ENCODE peak calls at places on chromosomes 3 and 15, in ten cellular contexts. M is transverse colon, E is thyroid gland, I is body of pancreas, Z is neural progenitor cell, C is colonic mucosa, R is esophagus squamous epithelium, X is Panc1, D is PC-3, L is psoas muscle. F is an unnamed sample. For H3K4me1, the result is how much of the 10 kb centered on the place peaks cover.

GRCh38 chr3:65995030-65995429 is 43.7 kb downstream of the MAGI1 start:
- DNase-seq in M (no peak), E (no peak), I (no peak), Z (no peak), C (no peak), R (no peak), X (no peak), D (peak), L (no peak), F (no peak)

GRCh38 chr15:42100021-42100800 is 5.8 kb upstream of the PLA2G4D start:
- DNase-seq in M (no peak), E (no peak), I (no peak), Z (no peak), C (peak), R (no peak), X (no peak), D (peak), L (no peak), F (no peak)

GRCh38 chr15:72852268-72852667 is 68.7 kb upstream of the ADPGK start:
- DNase-seq in M (no peak), E (no peak), I (no peak), Z (no peak), C (no peak), R (no peak), X (no peak), D (no peak), L (no peak), F (peak)

GRCh38 chr3:159992601-159993000 is 4.0 kb downstream of the IL12A start:
- DNase-seq in M (no peak), E (peak), I (no peak), Z (no peak), C (no peak), R (no peak), X (no peak), D (no peak), L (no peak), F (no peak)

GRCh38 chr15:34944946-34945345 is 24.6 kb downstream of the AQR start:
- DNase-seq in M (no peak), E (no peak), I (no peak), Z (no peak), C (no peak), R (no peak), X (no peak), D (no peak), L (no peak), F (no peak)

GRCh38 chr3:35709691-35710090 is 70.4 kb downstream of the ARPP21 start:
- DNase-seq in M (no peak), E (no peak), I (no peak), Z (peak), C (no peak), R (no peak), X (no peak), D (no peak), L (no peak), F (no peak)

GRCh38 chr3:38475716-38476115 is 20.4 kb upstream of the EXOG start:
- DNase-seq in M (no peak), E (no peak), I (no peak), Z (no peak), C (no peak), R (no peak), X (no peak), D (no peak), L (no peak), F (no peak)

GRCh38 chr3:159881828-159882309 is 106.8 kb upstream of the IL12A start:
- DNase-seq in M (no peak), E (peak), I (no peak), Z (no peak), C (no peak), R (no peak), X (no peak), D (no peak), L (peak), F (no peak)

DNA sequence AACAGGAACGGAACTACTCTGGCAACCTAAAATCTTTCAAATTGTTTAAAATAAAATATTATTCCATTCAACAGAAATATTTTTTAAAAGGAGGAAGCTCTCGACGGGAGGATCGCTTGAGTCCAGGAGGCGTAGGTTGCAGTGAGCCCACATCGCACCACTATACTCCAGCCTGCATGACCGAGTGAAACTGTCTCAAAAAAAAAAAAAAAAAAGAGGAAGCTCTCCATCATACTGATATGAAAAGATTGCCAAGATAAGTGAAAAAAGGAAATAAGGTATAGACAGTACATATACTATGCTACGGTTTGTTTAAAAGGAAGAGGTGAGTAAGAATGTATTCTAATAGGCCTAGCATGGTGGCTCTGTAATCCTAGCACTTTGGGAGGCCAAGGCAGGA is 3.6 kb downstream of the RAD18 start:
- DNase-seq in M (no peak), E (no peak), I (no peak), Z (no peak), C (no peak), R (no peak), X (no peak), D (no peak), L (no peak), F (no peak)
- H3K4me1 ChIP-seq in M (under half), E (under half), I (under half), Z (under half), C (under half), R (under half), X (under half), D (under half), L (under half), F (under half)

DNA sequence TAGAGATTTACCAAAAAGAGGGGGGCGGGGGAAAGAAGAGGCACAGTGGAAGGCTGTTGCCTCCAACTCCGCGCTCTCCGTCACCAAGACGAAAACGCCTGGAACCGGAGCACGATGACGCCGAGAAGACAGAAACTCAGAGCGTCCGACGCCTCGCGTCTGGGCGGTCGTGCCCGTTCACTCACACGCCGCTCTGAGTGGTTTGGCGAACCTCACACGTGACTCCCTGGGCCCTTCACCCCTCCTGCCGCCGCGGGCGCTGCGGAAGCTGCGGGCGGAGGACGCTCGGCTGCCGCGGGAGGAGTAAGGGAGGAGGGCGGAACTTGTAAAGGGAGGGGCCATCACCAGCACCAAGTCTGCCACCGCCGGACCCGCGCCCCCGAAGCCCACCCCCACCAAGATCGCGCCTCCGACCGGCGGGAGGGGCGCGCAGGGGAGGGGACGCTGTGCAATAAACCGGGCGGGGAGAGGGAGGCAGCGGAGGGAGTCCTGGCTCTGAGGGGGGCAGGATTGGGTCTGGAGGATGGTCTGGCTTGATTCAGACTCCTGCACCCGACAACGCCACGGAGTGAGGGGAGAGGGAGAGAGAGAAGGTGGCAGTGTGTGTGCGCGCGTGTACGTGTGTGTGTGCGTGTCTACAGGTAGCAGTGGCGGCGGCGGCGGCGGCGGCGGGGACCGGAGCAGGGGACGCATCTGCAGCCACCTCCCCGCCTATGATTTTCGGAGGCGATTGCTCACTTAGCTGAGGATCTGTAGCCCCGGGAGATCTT is 1.9 kb upstream of the NLGN1 start:
- DNase-seq in M (peak), E (peak), I (peak), Z (peak), C (peak), R (no peak), X (no peak), D (peak), L (peak), F (peak)
- TF ChIP-seq CTCF in M (no peak), E (no peak), I (no peak), Z (peak), C (no peak), R (no peak), X (no peak), D (no peak), L (no peak), F (no peak)

GRCh38 chr15:57122080-57122845 is 203.8 kb downstream of the TCF12 start:
- DNase-seq in M (no peak), E (no peak), I (no peak), Z (no peak), C (no peak), R (no peak), X (no peak), D (no peak), L (no peak), F (no peak)
- H3K27ac ChIP-seq in M (peak), E (no peak), I (no peak), Z (peak), C (peak), R (no peak), X (no peak), D (no peak), L (no peak), F (no peak)

GRCh38 chr15:70196314-70197291 is 98.9 kb upstream of the TLE3 start:
- DNase-seq in M (peak), E (peak), I (peak), Z (peak), C (no peak), R (peak), X (no peak), D (peak), L (peak), F (no peak)
- H3K4me1 ChIP-seq in M (under half), E (half or more), I (under half), Z (under half), C (under half), R (half or more), X (under half), D (under half), L (under half), F (under half)

GRCh38 chr15:58852347-58852746 is 81.1 kb downstream of the SLTM start:
- DNase-seq in M (no peak), E (no peak), I (no peak), Z (no peak), C (no peak), R (no peak), X (no peak), D (peak), L (no peak), F (no peak)
- TF ChIP-seq CTCF in M (no peak), E (no peak), I (no peak), Z (peak), C (no peak), R (no peak), X (no peak), D (peak), L (peak), F (no peak)

DNA sequence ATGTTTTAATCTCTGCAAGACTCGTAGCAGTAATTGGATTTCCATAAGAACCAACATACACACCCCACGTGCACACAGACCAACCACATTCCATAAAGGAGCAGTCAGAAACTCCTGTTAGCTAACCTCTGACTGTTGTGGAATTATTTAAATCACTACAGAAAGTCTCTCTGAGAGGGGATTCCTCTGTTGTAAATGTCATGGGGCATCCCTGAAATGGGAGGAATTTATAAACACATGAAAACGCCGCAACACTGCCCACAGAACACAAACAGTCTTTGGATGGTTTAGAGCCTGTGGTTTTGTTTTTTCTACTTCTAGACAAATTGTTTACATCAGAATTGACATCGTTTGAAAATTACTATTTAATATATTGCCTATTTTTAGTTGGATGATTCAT is 740.1 kb upstream of the GRM7 start:
- DNase-seq in M (no peak), E (no peak), I (no peak), Z (no peak), C (no peak), R (no peak), X (no peak), D (no peak), L (no peak), F (no peak)
- H3K27ac ChIP-seq in M (no peak), E (no peak), I (no peak), Z (no peak), C (no peak), R (no peak), X (no peak), D (no peak), L (no peak), F (no peak)

GRCh38 chr3:48693826-48694225 is 8.1 kb upstream of the NCKIPSD start:
- DNase-seq in M (no peak), E (no peak), I (no peak), Z (no peak), C (no peak), R (no peak), X (no peak), D (no peak), L (no peak), F (no peak)
- H3K4me1 ChIP-seq in M (under half), E (under half), I (under half), Z (under half), C (under half), R (under half), X (under half), D (under half), L (under half), F (half or more)

GRCh38 chr3:12495749-12496452 is 11.6 kb downstream of the TSEN2 start:
- DNase-seq in M (no peak), E (no peak), I (no peak), Z (peak), C (no peak), R (no peak), X (no peak), D (no peak), L (no peak), F (no peak)
- TF ChIP-seq CTCF in M (no peak), E (no peak), I (no peak), Z (peak), C (no peak), R (no peak), X (no peak), D (peak), L (no peak), F (no peak)

GRCh38 chr15:58732620-58733363 is 16.7 kb downstream of the ADAM10 start:
- DNase-seq in M (no peak), E (no peak), I (no peak), Z (no peak), C (no peak), R (no peak), X (no peak), D (no peak), L (no peak), F (no peak)

GRCh38 chr15:58726867-58727266 is 22.6 kb downstream of the ADAM10 start:
- DNase-seq in M (no peak), E (no peak), I (no peak), Z (no peak), C (no peak), R (no peak), X (no peak), D (no peak), L (no peak), F (no peak)

GRCh38 chr15:58736244-58736643 is 13.3 kb downstream of the ADAM10 start:
- DNase-seq in M (no peak), E (no peak), I (no peak), Z (no peak), C (no peak), R (no peak), X (no peak), D (no peak), L (no peak), F (no peak)

GRCh38 chr15:58734859-58735258 is 14.6 kb downstream of the ADAM10 start:
- DNase-seq in M (no peak), E (no peak), I (no peak), Z (no peak), C (no peak), R (no peak), X (no peak), D (no peak), L (no peak), F (no peak)

DNA sequence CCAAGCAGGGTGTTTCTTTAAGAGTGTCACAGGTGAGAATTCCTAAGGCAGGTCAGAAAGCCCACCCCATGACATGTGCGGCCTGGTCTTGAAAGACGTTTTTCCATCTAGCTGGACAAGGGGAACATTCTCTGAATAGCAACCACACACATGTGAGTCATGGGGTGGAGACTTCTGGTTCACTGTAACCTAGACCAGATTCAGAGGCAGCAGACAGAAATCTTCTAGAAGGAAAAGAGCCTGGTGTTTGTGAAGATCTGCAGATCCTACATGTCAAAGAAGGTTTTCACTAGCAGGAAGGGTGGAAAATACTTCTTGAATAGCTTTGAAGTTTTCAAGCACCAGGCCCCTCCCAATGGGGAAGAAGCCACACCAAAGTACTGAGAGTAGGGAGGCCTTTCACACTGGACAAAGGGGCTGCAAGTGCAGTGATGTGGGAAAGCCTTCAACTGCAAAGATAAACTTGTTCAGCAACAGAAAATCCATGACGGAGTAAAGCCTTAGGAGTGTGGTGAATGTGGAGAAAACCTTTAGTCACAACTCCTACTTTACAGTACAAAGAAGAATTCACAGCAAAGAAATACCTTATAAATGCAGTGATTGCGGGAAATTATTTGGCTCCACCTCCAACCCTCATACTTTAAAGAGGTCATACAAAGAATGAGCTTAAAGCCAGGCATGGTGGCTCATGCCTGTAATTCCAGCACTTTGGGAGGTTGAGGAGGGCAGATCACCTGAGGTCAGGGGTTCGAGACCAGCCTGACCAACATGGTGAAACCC is 17.6 kb downstream of the ADAM10 start:
- DNase-seq in M (no peak), E (no peak), I (no peak), Z (no peak), C (no peak), R (no peak), X (no peak), D (peak), L (no peak), F (no peak)
- H3K27ac ChIP-seq in M (no peak), E (peak), I (no peak), Z (no peak), C (no peak), R (peak), X (no peak), D (peak), L (no peak), F (peak)